ENCODE peak calls at places on chromosomes 13 and 19, in five cellular contexts. I is fibroblast of lung, T is GM23338, S is DND-41, U is hepatocyte. N is an unnamed sample. For H4K20me1, the result is how much of the 10 kb centered on the place peaks cover.

GRCh38 chr13:67518785-67519184 is 288.6 kb upstream of the PCDH9 start:
- DNase-seq in T (peak), S (no peak), I (no peak), U (no peak), N (no peak)

GRCh38 chr13:74074723-74075122 is 59.5 kb downstream of the KLF12 start:
- DNase-seq in S (no peak), T (no peak), I (peak), U (no peak), N (peak)

GRCh38 chr13:80132741-80133601 is 208.0 kb downstream of the SPRY2 start:
- DNase-seq in I (peak), U (peak), S (no peak), T (peak), N (peak)

GRCh38 chr13:60329221-60329983 is 67.6 kb upstream of the TDRD3 start:
- DNase-seq in S (peak), U (peak), T (peak), I (peak), N (peak)

GRCh38 chr19:34186205-34186604 is 13.9 kb downstream of the LSM14A start:
- DNase-seq in S (no peak), T (no peak), U (no peak), I (no peak), N (no peak)

GRCh38 chr19:38385804-38386257 is 2.0 kb downstream of the GGN start:
- DNase-seq in S (no peak), T (peak), U (no peak), I (no peak), N (no peak)

GRCh38 chr13:90299238-90299637 is 1048.2 kb upstream of the MIR17HG start:
- DNase-seq in I (no peak), U (no peak), S (no peak), T (peak), N (no peak)

GRCh38 chr19:38735257-38735686 is 9.0 kb downstream of the CAPN12 start:
- DNase-seq in I (no peak), U (peak), T (peak), S (no peak), N (no peak)

GRCh38 chr13:98999635-98999952 is 21.7 kb upstream of the DOCK9 start:
- DNase-seq in I (peak), U (no peak), S (no peak), T (no peak), N (peak)

GRCh38 chr19:10228925-10229324 is 2.2 kb downstream of the S1PR2 start:
- DNase-seq in T (peak), I (peak), S (peak), U (peak), N (peak)

GRCh38 chr13:87393358-87393757 is 277.8 kb upstream of the SLITRK5 start:
- DNase-seq in T (no peak), S (no peak), I (no peak), U (no peak), N (no peak)

GRCh38 chr13:26872444-26873173 is 112.0 kb upstream of the GPR12 start:
- DNase-seq in U (peak), I (no peak), T (peak), S (peak), N (peak)

GRCh38 chr19:4970558-4971423 is 1.9 kb downstream of the KDM4B start:
- DNase-seq in S (no peak), T (peak), U (no peak), I (no peak), N (peak)

GRCh38 chr19:47179643-47180310 is 49.1 kb downstream of the SAE1 start:
- DNase-seq in U (no peak), S (no peak), T (no peak), I (no peak), N (no peak)

GRCh38 chr19:53908106-53908932 is 759 bp upstream of the CACNG7 start:
- DNase-seq in S (no peak), I (peak), T (peak), U (peak), N (peak)

GRCh38 chr13:97844151-97844550 is 109.3 kb upstream of the IPO5 start:
- DNase-seq in I (no peak), U (no peak), S (no peak), T (no peak), N (no peak)

GRCh38 chr19:15467734-15468214 is 3.4 kb upstream of the RASAL3 start:
- DNase-seq in S (no peak), I (no peak), U (no peak), T (no peak), N (no peak)

GRCh38 chr13:64849174-64849573 is 2381.0 kb downstream of the PCDH9 start:
- DNase-seq in I (no peak), U (peak), S (no peak), T (no peak), N (no peak)

GRCh38 chr19:41030651-41031050 is 39.6 kb downstream of the CYP2B6 start:
- DNase-seq in T (peak), I (no peak), U (no peak), S (no peak), N (no peak)

GRCh38 chr13:34277971-34278370 is 460.0 kb downstream of the RFC3 start:
- DNase-seq in T (no peak), I (peak), U (no peak), S (no peak), N (no peak)

GRCh38 chr19:52689804-52690394 is 44.9 kb downstream of the ZNF611 start:
- DNase-seq in I (no peak), S (peak), U (peak), T (peak), N (peak)

GRCh38 chr13:76677047-76677446 is 209.2 kb downstream of the KCTD12 start:
- DNase-seq in S (no peak), T (no peak), U (no peak), I (peak), N (peak)

GRCh38 chr19:52492201-52492960 is 35.1 kb upstream of the ZNF808 start:
- DNase-seq in I (no peak), T (peak), U (peak), S (peak), N (peak)

GRCh38 chr13:32594339-32594738 is 8.1 kb downstream of the PDS5B start:
- DNase-seq in T (no peak), S (no peak), I (peak), U (no peak), N (peak)

GRCh38 chr19:46381746-46382345 is 31.5 kb downstream of the CCDC8 start:
- DNase-seq in U (no peak), I (no peak), S (no peak), T (no peak), N (no peak)

GRCh38 chr13:22047082-22047784 is 376.4 kb downstream of the FGF9 start:
- DNase-seq in U (no peak), S (no peak), I (no peak), T (no peak), N (peak)

GRCh38 chr19:49067554-49067953 is 2.9 kb upstream of the NTF4 start:
- DNase-seq in S (no peak), T (no peak), I (no peak), U (no peak), N (no peak)

DNA sequence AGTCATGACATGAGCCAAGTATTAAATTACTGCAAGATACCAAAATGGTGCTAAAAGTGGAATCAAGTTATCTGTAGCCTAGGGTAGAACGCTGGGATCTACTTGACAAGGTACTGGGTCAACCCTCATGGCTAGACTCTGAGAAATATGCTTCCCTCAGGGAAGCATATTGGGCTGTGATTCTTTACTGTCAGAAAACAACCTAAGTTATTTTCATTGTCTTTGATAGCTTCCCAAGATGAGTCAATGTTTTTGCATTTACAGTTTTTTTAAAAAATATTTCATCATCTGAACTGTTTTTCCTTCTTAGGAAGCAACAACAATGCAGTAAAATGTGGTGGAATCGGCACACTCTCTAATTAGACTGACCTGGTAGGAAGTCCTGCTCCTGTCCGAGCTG is 218.0 kb downstream of the RGCC start:
- DNase-seq in U (no peak), S (no peak), I (peak), T (no peak), N (peak)
- H3K4me2 ChIP-seq in U (no peak), S (no peak), I (no peak), T (no peak), N (peak)

GRCh38 chr19:28635962-28636629 is 576.9 kb downstream of the UQCRFS1 start:
- DNase-seq in U (no peak), I (no peak), T (no peak), S (no peak), N (peak)

GRCh38 chr19:28638445-28638844 is 574.5 kb downstream of the UQCRFS1 start:
- DNase-seq in U (no peak), I (no peak), T (no peak), S (no peak), N (no peak)

GRCh38 chr19:28634031-28634328 is 579.0 kb downstream of the UQCRFS1 start:
- DNase-seq in I (no peak), T (no peak), S (no peak), U (no peak), N (no peak)

GRCh38 chr19:28634837-28635236 is 578.1 kb downstream of the UQCRFS1 start:
- DNase-seq in S (no peak), I (no peak), T (no peak), U (no peak), N (no peak)

DNA sequence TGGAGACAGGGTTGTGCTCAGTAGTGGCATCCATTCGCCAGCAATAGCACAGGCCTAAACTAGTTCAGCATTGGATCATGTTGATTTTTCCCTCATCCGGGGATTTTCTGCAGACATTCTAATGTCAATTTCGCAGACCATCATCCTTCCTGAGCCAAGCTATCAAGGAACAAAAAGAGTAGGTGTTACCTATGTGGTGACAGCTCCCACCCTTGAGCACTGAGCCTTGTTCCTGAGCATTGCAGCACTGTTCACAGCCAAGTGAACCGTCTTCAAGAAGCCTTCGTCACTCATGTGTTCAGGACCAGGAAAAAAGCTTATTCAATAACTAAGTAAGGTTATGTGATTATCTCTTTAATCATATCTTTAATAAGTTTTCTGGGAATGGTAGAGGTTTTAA is 576.2 kb downstream of the UQCRFS1 start:
- DNase-seq in T (no peak), U (no peak), I (no peak), S (no peak), N (no peak)
- TF ChIP-seq EZH2 in T (no peak), U (no peak), I (no peak), S (no peak), N (no peak)

GRCh38 chr19:19033426-19034203 is at the start of the genes ARMC6 and SUGP2:
- DNase-seq in S (peak), T (peak), I (peak), U (peak), N (peak)

GRCh38 chr19:19032420-19033175 is 719 bp downstream of the SUGP2 start:
- DNase-seq in T (peak), S (peak), U (peak), I (peak), N (peak)

GRCh38 chr19:19028526-19028925 is 4.8 kb downstream of the SUGP2 start:
- DNase-seq in S (no peak), I (no peak), U (no peak), T (no peak), N (no peak)

GRCh38 chr19:19034204-19034624 is 811 bp downstream of the ARMC6 start:
- DNase-seq in T (peak), I (peak), S (peak), U (peak), N (peak)

GRCh38 chr19:19033176-19033425 is 216 bp downstream of the SUGP2 start:
- DNase-seq in U (no peak), S (no peak), I (no peak), T (no peak), N (no peak)
- H4K20me1 ChIP-seq in U (under half), S (under half), I (under half), T (half or more), N (under half)

GRCh38 chr13:53601181-53601580 is 572.6 kb downstream of the OLFM4 start:
- DNase-seq in U (no peak), S (no peak), I (no peak), T (no peak), N (no peak)
- H3K4me2 ChIP-seq in U (no peak), S (no peak), I (no peak), T (no peak), N (no peak)

DNA sequence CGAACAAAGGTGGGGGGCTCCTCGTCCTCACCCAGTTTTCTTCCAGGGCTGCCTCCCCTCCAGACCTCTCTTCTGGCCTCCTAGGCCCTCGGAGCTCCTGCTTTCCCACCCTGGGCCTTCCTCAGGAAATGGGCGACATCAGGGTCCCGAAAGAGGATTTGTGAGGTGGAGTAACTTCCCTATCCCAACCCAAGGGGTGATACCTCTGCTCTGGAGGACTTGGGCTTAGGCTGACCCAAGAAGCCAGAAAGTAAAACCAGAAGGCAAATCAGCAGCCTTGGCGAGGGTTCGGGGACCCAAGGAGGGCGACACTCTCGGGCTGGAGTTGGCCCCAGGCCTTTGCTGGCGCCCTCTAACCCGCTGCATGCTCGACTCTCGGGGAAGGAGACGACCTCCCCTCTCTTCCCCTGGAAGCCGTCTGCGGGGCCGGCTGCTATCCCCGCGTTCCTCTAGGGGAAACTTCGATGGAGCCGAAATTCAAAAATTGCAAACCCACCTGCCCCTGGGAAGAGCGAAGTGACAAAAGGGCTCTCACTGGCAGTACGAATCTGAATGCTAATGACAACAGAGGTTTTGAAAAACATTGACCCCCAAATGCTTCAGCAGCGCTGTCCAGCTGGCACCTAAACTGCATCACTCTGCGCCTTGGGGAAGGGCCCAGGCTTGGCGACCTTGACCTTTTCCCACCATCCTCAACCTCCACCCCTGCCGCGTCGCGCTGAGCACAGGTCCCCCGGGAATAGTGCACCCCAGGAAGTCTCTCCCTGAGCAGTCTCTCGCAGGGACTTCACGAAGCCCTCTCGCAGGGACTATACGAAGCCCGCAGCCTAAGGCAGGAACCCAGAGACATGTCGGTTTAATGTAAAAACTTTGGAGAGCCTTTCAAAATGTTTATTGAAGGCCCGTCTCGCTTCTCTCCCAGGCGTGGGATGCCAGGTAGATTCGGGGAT is 2.4 kb downstream of the PDX1 start:
- DNase-seq in T (peak), S (no peak), I (no peak), U (no peak), N (no peak)
- TF ChIP-seq EZH2 in T (peak), S (no peak), I (peak), U (peak), N (peak)